ENCODE peak calls at places on chromosome 22, in four cellular contexts. M is cerebellar cortex, N is activated T-cell treated with anti-CD3 and anti-CD28 coated beads for 1 hour, C is AML-193. U is an unnamed sample.

GRCh38 chr22:21054714-21055563 is 9.2 kb downstream of the LRRC74B start:
- DNase-seq in M (no peak), N (no peak), C (no peak), U (no peak)

GRCh38 chr22:44305888-44306287 is 6.9 kb downstream of the SHISAL1 start:
- DNase-seq in M (no peak), N (no peak), C (no peak), U (no peak)

GRCh38 chr22:49269371-49269770 is 558.3 kb downstream of the BRD1 start:
- DNase-seq in M (no peak), N (no peak), C (no peak), U (no peak)

GRCh38 chr22:28435271-28435825 is 244.3 kb downstream of the TTC28 start:
- DNase-seq in M (no peak), N (no peak), C (no peak), U (no peak)

GRCh38 chr22:49576241-49577141 is 251.2 kb downstream of the BRD1 start:
- DNase-seq in M (no peak), N (no peak), C (no peak), U (no peak)

GRCh38 chr22:47292546-47293320 is 530.3 kb downstream of the TBC1D22A start:
- DNase-seq in M (no peak), N (no peak), C (no peak), U (no peak)

GRCh38 chr22:22770280-22770871 is 117.2 kb upstream of the IGLL5 start:
- DNase-seq in M (peak), N (peak), C (peak), U (peak)

GRCh38 chr22:19525666-19526065 is 1.5 kb upstream of the CLDN5 start:
- DNase-seq in M (no peak), N (no peak), C (no peak), U (no peak)

GRCh38 chr22:47033648-47034000 is 271.2 kb downstream of the TBC1D22A start:
- DNase-seq in M (no peak), N (no peak), C (no peak), U (no peak)

GRCh38 chr22:32245042-32245441 is 10.1 kb downstream of the SLC5A4 start:
- DNase-seq in M (no peak), N (no peak), C (no peak), U (no peak)

GRCh38 chr22:46652930-46653331 is 32.7 kb downstream of the GRAMD4 start:
- DNase-seq in M (no peak), N (no peak), C (no peak), U (no peak)